ENCODE peak calls at places on chromosome 16, in six cellular contexts. K is A549, N is PC-9, D is ascending aorta, B is cardiac muscle cell, U is IMR-90. O is an unnamed sample.

GRCh38 chr16:15466886-15467781 is 32.7 kb downstream of the BMERB1 start:
- DNase-seq in U (no peak), N (peak; percentile 50), K (no peak), B (peak; percentile 19), D (no peak), O (no peak)

GRCh38 chr16:14462811-14463210 is 167.2 kb downstream of the PARN start:
- DNase-seq in U (peak; percentile 29), B (peak; percentile 16), D (no peak), N (no peak), K (no peak), O (no peak)

GRCh38 chr16:56944954-56945839 is 13.3 kb downstream of the HERPUD1 start:
- DNase-seq in D (no peak), U (peak; percentile 69), K (no peak), N (peak; percentile 74), B (no peak), O (no peak)

GRCh38 chr16:81210807-81211206 is 27.7 kb upstream of the BCO1 start:
- DNase-seq in N (no peak), K (no peak), D (no peak), B (no peak), U (no peak), O (no peak)

GRCh38 chr16:17602678-17603077 is 131.9 kb upstream of the XYLT1 start:
- DNase-seq in B (no peak), N (no peak), D (no peak), U (no peak), K (no peak), O (no peak)

GRCh38 chr16:3998793-3999478 is 117.3 kb downstream of the ADCY9 start:
- DNase-seq in D (no peak), K (no peak), U (peak; percentile 35), B (peak; percentile 73), N (no peak), O (peak; percentile 23)

GRCh38 chr16:83532634-83533033 is 275.1 kb upstream of the HSBP1 start:
- DNase-seq in D (no peak), U (no peak), B (no peak), N (no peak), K (no peak), O (no peak)

GRCh38 chr16:82995927-82996441 is 369.2 kb downstream of the CDH13 start:
- DNase-seq in D (no peak), K (no peak), N (no peak), B (peak; percentile 93), U (peak; percentile 88), O (peak; percentile 63)

GRCh38 chr16:57619606-57620315 is 8.7 kb upstream of the ADGRG1 start:
- DNase-seq in K (no peak), N (peak; percentile 75), U (no peak), D (no peak), B (no peak), O (peak; percentile 90)

GRCh38 chr16:75801307-75801706 is 75.0 kb upstream of the CPHXL start:
- DNase-seq in U (no peak), D (no peak), N (no peak), B (no peak), K (no peak), O (no peak)

GRCh38 chr16:9867176-9867575 is 315.1 kb downstream of the GRIN2A start:
- DNase-seq in K (no peak), D (no peak), B (no peak), U (no peak), N (no peak), O (no peak)

GRCh38 chr16:71311553-71312158 is 22.5 kb upstream of the CMTR2 start:
- DNase-seq in B (peak; percentile 28), N (no peak), U (peak; percentile 5), D (no peak), K (peak; percentile 13), O (peak; percentile 12)

GRCh38 chr16:2830355-2830695 is 222 bp downstream of the ZG16B start:
- DNase-seq in K (no peak), D (no peak), B (no peak), U (no peak), N (no peak), O (no peak)

GRCh38 chr16:66175580-66175979 is 190.9 kb upstream of the CDH5 start:
- DNase-seq in K (no peak), N (no peak), B (no peak), U (no peak), D (no peak), O (no peak)

GRCh38 chr16:70615933-70616332 is 30.4 kb upstream of the IL34 start:
- DNase-seq in D (no peak), U (no peak), B (no peak), N (no peak), K (no peak), O (no peak)

GRCh38 chr16:50025544-50025931 is 513 bp downstream of the CNEP1R1 start:
- DNase-seq in U (no peak), B (peak; percentile 22), D (no peak), N (no peak), K (peak; percentile 25), O (no peak)

GRCh38 chr16:3640632-3641501 is 13.6 kb upstream of the DNASE1 start:
- DNase-seq in K (no peak), D (no peak), N (no peak), U (no peak), B (no peak), O (peak; percentile 41)

GRCh38 chr16:82773018-82773417 is 146.2 kb downstream of the CDH13 start:
- DNase-seq in B (peak; percentile 12), K (no peak), N (no peak), D (no peak), U (peak; percentile 7), O (no peak)

GRCh38 chr16:68985268-68985667 is 120.2 kb upstream of the HAS3 start:
- DNase-seq in B (no peak), N (no peak), K (no peak), U (peak; percentile 46), D (no peak), O (no peak)

GRCh38 chr16:68267612-68268405 is 3.5 kb downstream of the SLC7A6 start:
- DNase-seq in K (no peak), B (no peak), N (no peak), U (no peak), D (no peak), O (peak; percentile 57)

GRCh38 chr16:28166394-28167208 is 45.2 kb downstream of the XPO6 start:
- DNase-seq in D (no peak), K (no peak), B (no peak), U (peak; percentile 81), N (peak; percentile 97), O (no peak)

DNA sequence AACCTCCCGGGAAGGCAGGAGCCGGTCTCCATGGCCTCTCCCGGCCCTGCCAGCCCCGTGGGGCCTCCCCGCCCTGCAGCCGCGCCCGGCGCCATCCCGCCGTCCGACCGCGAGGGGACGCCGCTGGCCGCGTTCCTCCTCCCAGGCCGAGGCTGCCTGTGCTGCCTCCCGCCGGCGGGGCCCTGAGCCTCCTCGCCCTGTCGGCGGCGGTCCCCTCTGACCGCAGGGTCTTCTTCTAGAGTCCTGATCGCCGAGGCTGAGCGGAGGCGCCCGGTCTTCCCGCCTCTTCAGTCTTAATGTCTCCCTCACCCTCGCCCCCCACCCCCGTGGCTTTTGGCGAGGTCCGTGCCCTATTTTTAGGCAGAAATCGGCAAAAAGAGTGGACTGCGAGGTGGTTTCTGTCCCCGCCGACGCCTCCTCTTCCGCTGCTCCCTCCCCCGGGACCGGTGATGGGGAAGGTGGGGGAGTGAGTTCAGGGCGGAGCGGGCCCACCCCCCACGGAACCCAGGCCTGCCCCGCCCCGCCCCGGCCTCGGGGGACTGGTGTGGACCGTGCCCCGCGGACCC is 794 bp upstream of the CPNE7 start:
- DNase-seq in D (no peak), N (peak; percentile 46), B (peak; percentile 84), K (peak; percentile 92), U (peak; percentile 61), O (peak; percentile 53)
- H3K4me3 ChIP-seq in D (peak overlapping the region; percentile 44), N (peak overlapping the region; percentile 76), B (peak overlapping the region; percentile 20), K (peak overlapping the region; percentile 73), U (peak overlapping the region; percentile 28), O (no peak overlapping the region)

DNA sequence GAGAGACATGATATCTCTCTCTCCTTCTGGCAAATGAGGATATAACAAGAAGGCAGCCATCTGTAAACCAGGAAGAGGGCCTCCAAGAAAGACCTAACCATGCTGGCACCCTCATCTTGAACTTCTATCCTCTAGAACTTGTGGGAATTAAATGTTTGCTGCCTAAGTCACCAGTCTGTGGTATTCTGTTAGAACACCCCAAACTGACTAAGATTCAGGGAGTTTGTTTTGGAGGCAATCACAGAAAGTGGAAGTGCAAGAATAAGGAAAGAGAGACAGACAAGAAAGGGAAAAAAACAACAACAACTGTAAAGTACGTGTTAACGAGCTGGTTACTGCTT is 114.5 kb upstream of the GOT2 start:
- DNase-seq in N (no peak), K (no peak), B (no peak), U (no peak), D (no peak), O (no peak)
- H3K4me1 ChIP-seq in N (no peaks in the 10 kb centered on the region), K (peaks cover 9% of the 10 kb centered on the region), B (peaks cover 11% of the 10 kb centered on the region), U (no peaks in the 10 kb centered on the region), D (no peaks in the 10 kb centered on the region), O (no peaks in the 10 kb centered on the region)

GRCh38 chr16:13041180-13041579 is 139.8 kb downstream of the SHISA9 start:
- DNase-seq in K (no peak), N (no peak), D (no peak), U (no peak), B (no peak), O (no peak)
- H3K9me3 ChIP-seq in K (no peaks in the 10 kb centered on the region), N (no peaks in the 10 kb centered on the region), D (no peaks in the 10 kb centered on the region), U (peaks cover 13% of the 10 kb centered on the region), B (no peaks in the 10 kb centered on the region), O (peaks cover 6% of the 10 kb centered on the region)

DNA sequence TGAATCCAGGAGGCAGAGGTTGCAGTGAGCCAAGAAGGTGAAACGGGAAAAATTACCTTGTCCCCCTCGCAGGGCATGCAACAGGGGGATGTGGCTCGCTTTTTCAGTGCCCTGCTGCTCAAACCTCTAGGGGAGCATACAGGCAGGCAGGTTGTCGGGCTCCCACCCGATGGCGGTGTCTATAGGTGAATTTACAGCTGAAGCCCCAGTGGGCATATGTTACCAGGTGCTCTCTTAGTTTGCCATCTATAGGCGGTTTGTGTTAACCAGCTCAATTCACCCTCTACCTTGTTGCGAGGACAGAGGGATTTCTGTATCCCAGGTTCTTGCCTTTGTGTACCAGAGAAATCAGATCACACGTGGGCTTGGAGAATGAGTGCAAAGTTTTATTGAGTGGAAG is 48.9 kb downstream of the IQCK start:
- DNase-seq in N (no peak), D (no peak), B (no peak), K (no peak), U (no peak), O (no peak)
- H3K4me3 ChIP-seq in N (no peak overlapping the region), D (no peak overlapping the region), B (no peak overlapping the region), K (no peak overlapping the region), U (no peak overlapping the region), O (no peak overlapping the region)

DNA sequence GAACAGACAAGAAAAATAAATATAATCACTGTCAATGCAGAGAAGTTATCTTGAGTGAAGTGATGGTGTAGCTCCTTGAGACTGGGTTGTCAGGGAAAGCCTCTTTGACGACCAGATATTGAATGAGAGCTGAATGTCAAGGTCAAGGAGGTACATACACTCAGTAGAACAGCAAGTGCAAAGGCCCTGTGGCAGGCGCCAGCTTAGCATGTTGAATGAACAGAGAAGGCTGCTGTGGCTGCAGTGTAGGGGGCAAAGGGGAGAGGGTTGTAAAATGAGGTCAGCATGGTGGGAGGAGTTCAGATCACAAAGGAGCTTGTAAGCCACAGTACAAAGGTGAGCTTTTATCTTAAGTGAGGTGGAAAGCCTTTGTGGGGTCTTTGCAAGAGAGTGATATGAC is 111.5 kb downstream of the ZFHX3 start:
- DNase-seq in U (no peak), B (no peak), K (no peak), D (no peak), N (no peak), O (no peak)
- H3K4me1 ChIP-seq in U (peaks cover 16% of the 10 kb centered on the region), B (peaks cover 4% of the 10 kb centered on the region), K (peaks cover 50% of the 10 kb centered on the region), D (peaks cover 45% of the 10 kb centered on the region), N (no peaks in the 10 kb centered on the region), O (peaks cover 13% of the 10 kb centered on the region)

O was measured in mucosa of descending colon.